ENCODE peak calls at places on chromosomes 1 and 21, in ten cellular contexts. Y is GM23338; G is CD4-positive, alpha-beta T cell; V is mucosa of descending colon; F is B cell; I is choroid plexus epithelial cell; P is colonic mucosa; R is AG10803; U is Panc1; D is HFF-Myc. E is an unnamed sample.

GRCh38 chr1:28290851-28291250 is 31.5 kb downstream of the SESN2 start:
- DNase-seq in Y (peak), G (no peak), V (peak), F (no peak), I (no peak), P (peak), R (no peak), U (no peak), D (no peak), E (no peak)

GRCh38 chr21:41762753-41763152 is 4.1 kb downstream of the RIPK4 start:
- DNase-seq in Y (no peak), G (no peak), V (no peak), F (no peak), I (no peak), P (no peak), R (no peak), U (no peak), D (no peak), E (no peak)

GRCh38 chr21:41668686-41669532 is 97.9 kb downstream of the RIPK4 start:
- DNase-seq in Y (no peak), G (no peak), V (no peak), F (no peak), I (no peak), P (no peak), R (no peak), U (no peak), D (no peak), E (no peak)

GRCh38 chr1:118154220-118154619 is 30.8 kb downstream of the SPAG17 start:
- DNase-seq in Y (no peak), G (no peak), V (no peak), F (no peak), I (peak), P (no peak), R (peak), U (no peak), D (no peak), E (no peak)

GRCh38 chr1:53448241-53448841 is 10.9 kb upstream of the DMRTB1 start:
- DNase-seq in Y (peak), G (no peak), V (no peak), F (no peak), I (no peak), P (no peak), R (peak), U (no peak), D (no peak), E (no peak)

GRCh38 chr1:241351841-241352240 is 5.2 kb downstream of the RGS7 start:
- DNase-seq in Y (no peak), G (no peak), V (no peak), F (no peak), I (no peak), P (no peak), R (no peak), U (no peak), D (no peak), E (no peak)

GRCh38 chr1:61980561-61980960 is 214.1 kb upstream of the L1TD1 start:
- DNase-seq in Y (peak), G (no peak), V (no peak), F (no peak), I (peak), P (no peak), R (peak), U (no peak), D (no peak), E (no peak)

GRCh38 chr1:6603851-6604558 is 1.3 kb upstream of the KLHL21 start:
- DNase-seq in Y (peak), G (no peak), V (peak), F (no peak), I (peak), P (no peak), R (peak), U (no peak), D (peak), E (peak)

GRCh38 chr1:24311731-24312130 is 7.4 kb upstream of the GRHL3 start:
- DNase-seq in Y (no peak), G (no peak), V (no peak), F (no peak), I (no peak), P (no peak), R (no peak), U (no peak), D (no peak), E (no peak)

GRCh38 chr1:65281846-65282245 is 27.5 kb upstream of the DNAJC6 start:
- DNase-seq in Y (no peak), G (no peak), V (no peak), F (no peak), I (no peak), P (no peak), R (no peak), U (no peak), D (no peak), E (no peak)

GRCh38 chr1:40986929-40987328 is 7.4 kb downstream of the CTPS1 start:
- DNase-seq in Y (no peak), G (no peak), V (no peak), F (no peak), I (peak), P (no peak), R (peak), U (no peak), D (no peak), E (no peak)

GRCh38 chr21:38878394-38879179 is 72.9 kb downstream of the ETS2 start:
- DNase-seq in Y (no peak), G (no peak), V (no peak), F (no peak), I (no peak), P (no peak), R (peak), U (no peak), D (no peak), E (no peak)

GRCh38 chr21:39538453-39539042 is 74.2 kb upstream of the B3GALT5 start:
- DNase-seq in Y (no peak), G (no peak), V (no peak), F (no peak), I (no peak), P (no peak), R (no peak), U (no peak), D (no peak), E (no peak)

GRCh38 chr1:40162791-40163441 is 1.7 kb downstream of the RLF start:
- DNase-seq in Y (peak), G (no peak), V (no peak), F (no peak), I (peak), P (no peak), R (peak), U (no peak), D (no peak), E (no peak)

GRCh38 chr1:208167229-208167869 is 76.8 kb downstream of the PLXNA2 start:
- DNase-seq in Y (no peak), G (no peak), V (no peak), F (no peak), I (no peak), P (no peak), R (no peak), U (no peak), D (no peak), E (no peak)

GRCh38 chr1:153750026-153750995 is 22.5 kb downstream of the INTS3 start:
- DNase-seq in Y (peak), G (no peak), V (peak), F (no peak), I (no peak), P (no peak), R (peak), U (no peak), D (no peak), E (peak)

GRCh38 chr1:63790989-63791388 is 17.2 kb downstream of the ROR1 start:
- DNase-seq in Y (no peak), G (no peak), V (no peak), F (no peak), I (no peak), P (no peak), R (no peak), U (no peak), D (no peak), E (no peak)

GRCh38 chr1:89274431-89274857 is 1.8 kb upstream of the GBP5 start:
- DNase-seq in Y (no peak), G (no peak), V (no peak), F (no peak), I (peak), P (no peak), R (peak), U (no peak), D (no peak), E (no peak)

GRCh38 chr21:15761508-15762100 is 31.8 kb downstream of the USP25 start:
- DNase-seq in Y (no peak), G (no peak), V (peak), F (no peak), I (no peak), P (peak), R (no peak), U (no peak), D (no peak), E (no peak)

GRCh38 chr1:108570128-108570527 is 10.2 kb downstream of the EEIG2 start:
- DNase-seq in Y (peak), G (no peak), V (no peak), F (peak), I (peak), P (no peak), R (peak), U (no peak), D (no peak), E (no peak)

GRCh38 chr1:65001238-65001792 is 35.0 kb upstream of the JAK1 start:
- DNase-seq in Y (peak), G (peak), V (peak), F (peak), I (peak), P (peak), R (peak), U (no peak), D (no peak), E (peak)

GRCh38 chr1:230823421-230823820 is 44.9 kb downstream of the C1orf198 start:
- DNase-seq in Y (no peak), G (no peak), V (no peak), F (no peak), I (no peak), P (no peak), R (peak), U (no peak), D (peak), E (no peak)

GRCh38 chr1:76868154-76868882 is 1.0 kb downstream of the ST6GALNAC5 start:
- DNase-seq in Y (peak), G (no peak), V (no peak), F (no peak), I (peak), P (no peak), R (peak), U (no peak), D (no peak), E (no peak)
- TF ChIP-seq CTCF in Y (peak), G (no peak), V (no peak), F (no peak), I (peak), P (no peak), R (peak), U (no peak), D (peak), E (no peak)

GRCh38 chr1:72184099-72184695 is 98.1 kb downstream of the NEGR1 start:
- DNase-seq in Y (no peak), G (no peak), V (no peak), F (no peak), I (no peak), P (no peak), R (peak), U (no peak), D (no peak), E (no peak)

GRCh38 chr1:72182859-72183258 is 99.5 kb downstream of the NEGR1 start:
- DNase-seq in Y (no peak), G (no peak), V (no peak), F (no peak), I (no peak), P (no peak), R (no peak), U (no peak), D (no peak), E (no peak)

GRCh38 chr1:72186733-72187307 is 95.5 kb downstream of the NEGR1 start:
- DNase-seq in Y (peak), G (no peak), V (no peak), F (no peak), I (peak), P (no peak), R (peak), U (peak), D (no peak), E (no peak)
- TF ChIP-seq CTCF in Y (peak), G (no peak), V (no peak), F (peak), I (peak), P (no peak), R (peak), U (peak), D (peak), E (no peak)

GRCh38 chr1:91559046-91559750 is 58.5 kb downstream of the CDC7 start:
- DNase-seq in Y (no peak), G (no peak), V (peak), F (no peak), I (no peak), P (no peak), R (no peak), U (no peak), D (no peak), E (no peak)
- TF ChIP-seq CTCF in Y (no peak), G (no peak), V (no peak), F (no peak), I (no peak), P (no peak), R (no peak), U (no peak), D (no peak), E (no peak)

DNA sequence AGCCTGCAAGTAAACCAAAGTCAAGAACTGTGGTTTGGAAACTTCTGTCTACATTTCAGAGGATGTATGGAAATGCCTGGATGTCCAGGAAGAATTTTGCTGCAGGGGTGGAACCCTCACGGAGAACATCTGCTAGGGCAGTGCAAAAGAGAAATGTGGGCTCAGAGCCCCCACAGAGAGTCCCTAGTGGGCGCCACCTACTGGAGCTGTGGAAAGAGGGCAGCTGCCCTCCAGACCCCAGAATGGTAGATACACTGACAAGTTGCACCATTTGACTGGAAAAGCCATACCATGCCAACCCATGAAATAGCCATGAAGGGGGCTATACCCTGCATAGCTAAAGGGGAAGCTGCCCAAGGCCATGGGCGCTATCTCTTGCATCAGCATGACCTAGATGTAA is 1672.4 kb downstream of the KCNT2 start:
- DNase-seq in Y (no peak), G (no peak), V (no peak), F (no peak), I (no peak), P (no peak), R (no peak), U (no peak), D (no peak), E (no peak)
- TF ChIP-seq CTCF in Y (peak), G (no peak), V (no peak), F (no peak), I (no peak), P (no peak), R (no peak), U (peak), D (peak), E (no peak)

GRCh38 chr1:91345395-91346005 is 59.1 kb downstream of the HFM1 start:
- DNase-seq in Y (no peak), G (no peak), V (no peak), F (no peak), I (peak), P (no peak), R (no peak), U (no peak), D (no peak), E (no peak)
- TF ChIP-seq CTCF in Y (no peak), G (no peak), V (no peak), F (no peak), I (no peak), P (no peak), R (no peak), U (no peak), D (no peak), E (no peak)

GRCh38 chr1:101474039-101474665 is 237.3 kb downstream of the S1PR1 start:
- DNase-seq in Y (peak), G (no peak), V (no peak), F (no peak), I (peak), P (no peak), R (no peak), U (no peak), D (peak), E (no peak)
- TF ChIP-seq CTCF in Y (peak), G (no peak), V (no peak), F (peak), I (peak), P (no peak), R (peak), U (peak), D (peak), E (no peak)

DNA sequence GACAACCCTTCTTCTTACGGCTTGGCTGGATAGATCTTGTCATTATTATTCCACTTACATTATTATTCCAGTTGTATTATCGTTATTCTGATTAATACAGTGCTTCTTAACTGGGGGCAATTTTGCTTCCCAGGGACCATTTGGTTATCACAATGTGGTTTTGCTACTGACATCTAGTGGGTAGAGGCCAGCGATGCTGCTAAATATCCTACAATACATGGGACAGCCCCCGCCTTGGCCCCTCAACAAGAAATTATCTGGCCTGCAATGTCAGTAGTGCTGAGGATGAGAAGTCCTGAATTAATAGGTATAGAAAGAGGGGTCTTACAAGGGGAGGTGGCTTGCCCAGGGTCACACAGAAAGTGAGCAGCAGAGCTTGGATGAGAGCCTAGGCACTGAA is 105.6 kb downstream of the PTPRU start:
- DNase-seq in Y (peak), G (no peak), V (no peak), F (no peak), I (peak), P (no peak), R (no peak), U (no peak), D (no peak), E (no peak)
- TF ChIP-seq CTCF in Y (peak), G (no peak), V (no peak), F (no peak), I (peak), P (no peak), R (peak), U (peak), D (no peak), E (no peak)

GRCh38 chr1:35442737-35443136 is 114.5 kb downstream of the KIAA0319L start:
- DNase-seq in Y (no peak), G (no peak), V (no peak), F (no peak), I (peak), P (no peak), R (no peak), U (no peak), D (no peak), E (no peak)
- TF ChIP-seq CTCF in Y (no peak), G (no peak), V (no peak), F (no peak), I (no peak), P (no peak), R (no peak), U (no peak), D (no peak), E (no peak)

GRCh38 chr1:32538887-32539583 is at the start of gene ZBTB8A:
- DNase-seq in Y (peak), G (no peak), V (peak), F (no peak), I (peak), P (peak), R (peak), U (peak), D (peak), E (peak)
- TF ChIP-seq CTCF in Y (no peak), G (no peak), V (no peak), F (no peak), I (no peak), P (no peak), R (peak), U (no peak), D (no peak), E (no peak)

E was measured in lower leg skin.